ENCODE peak calls at places on chromosomes 16 and 17, in five cellular contexts. D is H1, V is H9, A is mesenchymal stem cell, S is trophoblast cell. H is an unnamed sample.

GRCh38 chr17:67696853-67697505 is 20.8 kb upstream of the NOL11 start:
- DNase-seq in D (no peak), V (no peak), A (no peak), S (no peak), H (no peak)

GRCh38 chr17:77328823-77329740 is 188.3 kb downstream of the SEC14L1 start:
- DNase-seq in D (no peak), V (peak), A (no peak), S (no peak), H (no peak)

GRCh38 chr17:63707151-63707550 is 7.2 kb upstream of the LIMD2 start:
- DNase-seq in D (no peak), V (no peak), A (no peak), S (no peak), H (no peak)

GRCh38 chr17:77471984-77472836 is 331.4 kb downstream of the SEC14L1 start:
- DNase-seq in D (no peak), V (peak), A (peak), S (no peak), H (no peak)

GRCh38 chr17:16938031-16938430 is 33.9 kb downstream of the TNFRSF13B start:
- DNase-seq in D (no peak), V (no peak), A (no peak), S (no peak), H (no peak)

GRCh38 chr16:20385844-20386832 is 18.4 kb downstream of the PDILT start:
- DNase-seq in D (peak), V (peak), A (peak), S (peak), H (peak)

GRCh38 chr17:58504826-58505351 is 9.5 kb downstream of the MTMR4 start:
- DNase-seq in D (no peak), V (no peak), A (no peak), S (no peak), H (no peak)

GRCh38 chr17:75501378-75502071 is 13.8 kb downstream of the CASKIN2 start:
- DNase-seq in D (no peak), V (no peak), A (no peak), S (no peak), H (no peak)

GRCh38 chr16:46918905-46919792 is 35.0 kb downstream of the GPT2 start:
- DNase-seq in D (no peak), V (no peak), A (peak), S (no peak), H (peak)

GRCh38 chr16:67349172-67349571 is 22.6 kb downstream of the LRRC36 start:
- DNase-seq in D (no peak), V (no peak), A (peak), S (no peak), H (no peak)

GRCh38 chr17:51683291-51683690 is 422.9 kb downstream of the UTP18 start:
- DNase-seq in D (no peak), V (peak), A (no peak), S (no peak), H (no peak)

GRCh38 chr17:51682115-51682514 is 421.8 kb downstream of the UTP18 start:
- DNase-seq in D (no peak), V (peak), A (no peak), S (no peak), H (no peak)

GRCh38 chr17:51687887-51688286 is 427.5 kb downstream of the UTP18 start:
- DNase-seq in D (no peak), V (peak), A (no peak), S (no peak), H (no peak)

DNA sequence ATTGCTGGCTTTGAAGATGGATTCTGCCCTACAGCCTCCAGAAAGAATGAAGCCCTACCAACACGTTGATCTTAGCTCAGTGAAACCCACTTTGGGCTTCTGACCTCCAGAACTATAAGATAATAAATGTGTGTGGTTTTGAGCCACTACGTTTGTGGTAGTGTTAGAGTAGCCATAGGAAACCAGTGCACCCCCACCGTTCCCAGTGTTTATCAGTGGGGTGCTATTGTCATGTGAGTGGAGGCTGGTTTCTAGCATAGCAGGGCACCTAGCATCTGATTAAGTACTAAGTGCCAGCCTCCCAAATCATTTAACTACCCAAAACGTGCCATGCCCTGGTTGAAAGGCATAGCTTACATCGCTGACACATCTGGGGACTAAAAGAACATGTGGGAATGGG is 423.9 kb downstream of the UTP18 start:
- DNase-seq in D (no peak), V (peak), A (no peak), S (no peak), H (no peak)
- H2BK12ac ChIP-seq in D (no peak), V (no peak), A (no peak), S (no peak), H (no peak)

GRCh38 chr16:3938471-3938842 is 57.9 kb upstream of the CREBBP start:
- DNase-seq in D (no peak), V (no peak), A (no peak), S (no peak), H (no peak)

GRCh38 chr16:3935921-3936320 is 55.4 kb upstream of the CREBBP start:
- DNase-seq in D (no peak), V (no peak), A (no peak), S (no peak), H (no peak)

GRCh38 chr16:3937066-3937875 is 56.8 kb upstream of the CREBBP start:
- DNase-seq in D (no peak), V (no peak), A (no peak), S (no peak), H (no peak)

GRCh38 chr16:3938843-3939624 is 58.5 kb upstream of the CREBBP start:
- DNase-seq in D (peak), V (peak), A (peak), S (peak), H (peak)

GRCh38 chr16:3934491-3935185 is 54.1 kb upstream of the CREBBP start:
- DNase-seq in D (no peak), V (no peak), A (no peak), S (no peak), H (no peak)
- H2BK120ac ChIP-seq in D (no peak), V (no peak), A (no peak), S (no peak), H (no peak)

GRCh38 chr17:7833011-7833794 is 814 bp upstream of the KDM6B start:
- DNase-seq in D (no peak), V (peak), A (no peak), S (no peak), H (no peak)

GRCh38 chr17:7833795-7834553 is at the start of gene KDM6B:
- DNase-seq in D (no peak), V (peak), A (peak), S (peak), H (peak)

GRCh38 chr17:7831233-7831632 is 2.8 kb upstream of the KDM6B start:
- DNase-seq in D (no peak), V (no peak), A (no peak), S (no peak), H (no peak)

GRCh38 chr17:7832431-7832830 is 1.6 kb upstream of the KDM6B start:
- DNase-seq in D (no peak), V (no peak), A (no peak), S (no peak), H (no peak)

GRCh38 chr17:7830616-7831015 is 3.4 kb upstream of the KDM6B start:
- DNase-seq in D (no peak), V (no peak), A (no peak), S (no peak), H (no peak)
- H2AK5ac ChIP-seq in D (peak), V (no peak), A (no peak), S (no peak), H (no peak)

GRCh38 chr16:49851468-49851787 is 4.5 kb downstream of the ZNF423 start:
- DNase-seq in D (no peak), V (no peak), A (peak), S (no peak), H (no peak)

GRCh38 chr16:49849037-49849436 is 6.9 kb downstream of the ZNF423 start:
- DNase-seq in D (no peak), V (no peak), A (no peak), S (no peak), H (no peak)

GRCh38 chr16:49849709-49850108 is 6.2 kb downstream of the ZNF423 start:
- DNase-seq in D (no peak), V (no peak), A (no peak), S (no peak), H (no peak)

GRCh38 chr16:49848530-49848929 is 7.4 kb downstream of the ZNF423 start:
- DNase-seq in D (no peak), V (no peak), A (no peak), S (no peak), H (no peak)

GRCh38 chr16:49850558-49851467 is 5.1 kb downstream of the ZNF423 start:
- DNase-seq in D (no peak), V (no peak), A (no peak), S (no peak), H (no peak)
- H2BK12ac ChIP-seq in D (no peak), V (no peak), A (no peak), S (no peak), H (no peak)

GRCh38 chr16:65769776-65770438 is 596.6 kb upstream of the CDH5 start:
- DNase-seq in D (no peak), V (no peak), A (no peak), S (peak), H (no peak)
- H2BK120ac ChIP-seq in D (peak), V (no peak), A (no peak), S (peak), H (no peak)

DNA sequence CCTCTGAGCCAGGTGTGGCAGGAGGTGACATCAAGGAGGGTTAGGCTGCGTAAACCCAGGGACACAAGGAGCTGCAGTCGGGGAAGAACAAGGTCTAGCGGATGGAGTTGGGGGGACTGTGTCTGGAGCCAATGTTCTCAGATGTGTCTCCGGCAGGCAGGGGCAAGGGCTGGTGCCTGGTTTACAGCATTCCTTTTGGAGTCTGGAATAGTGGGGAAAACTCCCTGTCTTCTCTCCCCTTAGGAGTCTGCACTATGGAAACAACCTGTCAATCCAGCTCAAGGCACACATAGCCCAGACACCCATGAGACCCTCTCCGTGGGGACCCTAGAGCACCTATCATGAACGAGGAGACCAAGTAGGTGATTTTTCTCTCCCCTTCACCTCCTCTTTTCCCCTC is 27.5 kb downstream of the NLRC5 start:
- DNase-seq in D (no peak), V (no peak), A (no peak), S (no peak), H (no peak)
- H2AK5ac ChIP-seq in D (no peak), V (no peak), A (no peak), S (no peak), H (no peak)

DNA sequence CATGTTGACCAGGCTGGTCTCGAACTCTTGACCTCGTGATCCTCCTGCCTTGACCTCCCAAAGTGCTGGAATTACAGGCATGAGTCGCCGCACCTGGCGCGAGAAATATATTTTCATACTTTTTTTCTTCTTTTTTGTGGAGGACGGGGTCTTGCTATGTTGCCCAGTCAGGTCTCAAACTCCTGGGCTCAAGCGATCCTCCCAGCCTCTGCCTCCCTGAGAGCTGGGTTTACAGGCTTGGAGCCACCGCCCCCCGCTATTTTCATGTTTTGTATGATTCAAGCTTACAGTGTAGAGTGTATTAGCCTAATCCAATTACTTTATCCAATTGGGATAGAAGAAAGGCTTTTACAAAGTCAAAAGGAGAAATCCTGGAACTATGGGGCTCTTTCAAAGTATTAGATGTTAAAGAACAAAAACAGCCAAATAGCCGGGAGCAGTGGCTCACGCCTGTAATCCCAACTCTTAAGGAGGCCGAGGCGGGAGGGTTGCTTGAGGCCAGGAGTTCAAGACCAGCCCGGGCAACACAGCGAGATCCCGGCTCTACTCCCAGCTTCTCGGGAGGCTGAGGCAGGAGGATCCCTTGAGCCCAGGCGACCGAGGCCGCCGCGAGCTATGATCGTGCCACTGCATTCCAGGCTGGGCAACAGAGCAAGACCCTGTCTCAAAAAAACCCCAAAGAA is 1.4 kb upstream of the MAP1LC3B start:
- DNase-seq in D (no peak), V (no peak), A (no peak), S (no peak), H (no peak)
- H2BK12ac ChIP-seq in D (no peak), V (no peak), A (peak), S (peak), H (no peak)

GRCh38 chr16:57788252-57788841 is 13.9 kb downstream of the KIFC3 start:
- DNase-seq in D (no peak), V (no peak), A (no peak), S (no peak), H (no peak)
- H2BK120ac ChIP-seq in D (no peak), V (no peak), A (no peak), S (no peak), H (no peak)

DNA sequence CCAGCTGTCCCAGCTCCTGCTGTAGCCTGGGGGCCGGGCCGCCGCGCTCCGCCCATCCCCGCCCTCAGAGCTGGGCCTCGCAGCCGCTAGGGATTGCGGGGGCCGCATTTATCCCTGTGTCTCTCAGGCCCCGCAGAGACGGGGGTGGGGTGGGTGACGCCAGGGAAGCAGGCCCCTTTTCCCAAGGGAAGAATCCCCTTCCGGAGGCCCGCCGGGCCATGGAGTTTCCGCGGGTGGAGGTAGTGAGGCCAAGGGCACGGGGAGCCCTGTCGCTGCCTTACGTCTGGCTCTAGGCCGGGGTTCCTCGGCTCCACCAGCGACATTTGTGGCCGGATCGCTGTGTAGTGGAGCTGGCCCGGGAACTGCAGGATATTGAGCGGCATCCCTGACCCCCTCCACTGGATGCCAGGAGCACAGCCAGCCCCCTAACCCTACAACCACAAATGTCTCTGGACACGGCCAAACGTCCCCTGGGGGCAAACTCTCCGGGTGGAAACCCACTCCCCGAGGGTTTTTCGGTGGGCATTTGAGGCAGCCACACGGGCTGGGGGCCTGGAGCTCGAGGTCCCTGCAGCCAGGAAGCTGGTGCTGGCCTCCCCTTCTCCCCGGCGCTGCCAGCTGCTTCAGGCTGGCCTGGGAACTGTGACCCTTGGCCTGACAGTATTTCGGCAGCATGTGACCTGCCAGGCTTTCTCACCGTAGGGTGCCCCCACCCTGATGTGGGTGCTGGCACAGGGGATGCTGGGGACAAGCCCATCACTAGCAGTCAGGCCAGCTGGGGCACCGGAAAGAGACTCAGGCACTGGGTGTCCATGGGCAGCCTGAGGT is 12.0 kb upstream of the CD300A start:
- DNase-seq in D (no peak), V (peak), A (peak), S (peak), H (peak)
- H2AK5ac ChIP-seq in D (no peak), V (no peak), A (no peak), S (no peak), H (peak)